ENCODE peak calls at places on chromosomes 16 and 17, in eight cellular contexts. J is psoas muscle, T is hypothalamus, E is mesothelial cell of epicardium, U is AG08395, X is AG20443, G is left colon, M is RPMI8226. F is an unnamed sample.

GRCh38 chr17:81301195-81302144 is 6.4 kb upstream of the SLC38A10 start:
- DNase-seq in U (no peak), T (no peak), X (no peak), J (no peak), G (no peak), M (no peak), E (no peak), F (no peak)

GRCh38 chr17:80760501-80760900 is 215.9 kb downstream of the RPTOR start:
- DNase-seq in X (no peak), G (peak), M (no peak), U (no peak), J (no peak), E (no peak), T (no peak), F (peak)

GRCh38 chr16:608019-608418 is 18.2 kb downstream of the RAB40C start:
- DNase-seq in E (no peak), G (no peak), U (no peak), T (no peak), M (no peak), J (no peak), X (no peak), F (no peak)

GRCh38 chr16:2032285-2033056 is 5.8 kb downstream of the NHERF2 start:
- DNase-seq in U (peak), T (peak), M (no peak), G (no peak), X (peak), E (no peak), J (no peak), F (no peak)

GRCh38 chr17:74798239-74798707 is 22.1 kb upstream of the NAT9 start:
- DNase-seq in J (no peak), M (no peak), G (no peak), T (no peak), U (peak), X (peak), E (no peak), F (no peak)

GRCh38 chr16:27239906-27240655 is 28.5 kb downstream of the NSMCE1 start:
- DNase-seq in X (no peak), E (no peak), U (no peak), T (no peak), G (no peak), M (no peak), J (no peak), F (no peak)

GRCh38 chr17:20728181-20728580 is 148.7 kb downstream of the CDRT15L2 start:
- DNase-seq in E (no peak), X (no peak), G (no peak), T (no peak), J (no peak), U (no peak), M (no peak), F (no peak)

GRCh38 chr16:15567823-15568222 is 75.1 kb downstream of the MARF1 start:
- DNase-seq in X (no peak), M (no peak), E (no peak), J (no peak), T (no peak), G (no peak), U (no peak), F (no peak)